ENCODE peak calls at places on chromosome 19, in ten cellular contexts. B is upper lobe of right lung; C is HFF-Myc; P is fibroblast of pulmonary artery; D is CD8-positive, alpha-beta T cell; H is mucosa of descending colon; U is pancreas; K is endothelial cell; Z is CD4-positive, alpha-beta T cell; S is PC-3. L is an unnamed sample.

GRCh38 chr19:38044267-38045111 is 137.5 kb downstream of the SIPA1L3 start:
- DNase-seq in B (no peak), D (no peak), K (no peak), U (no peak), P (peak; percentile 42), S (peak; percentile 13), Z (no peak), H (no peak), C (no peak), L (no peak)

GRCh38 chr19:45507864-45508680 is 793 bp downstream of the VASP start:
- DNase-seq in D (peak; percentile 62), S (no peak), U (peak; percentile 72), P (no peak), C (no peak), H (peak; percentile 78), B (peak; percentile 78), K (peak; percentile 70), Z (peak; percentile 51), L (peak; percentile 48)

GRCh38 chr19:18131841-18132596 is 20.9 kb upstream of the PIK3R2 start:
- DNase-seq in U (no peak), S (no peak), Z (no peak), H (no peak), C (no peak), B (no peak), K (no peak), D (no peak), P (no peak), L (peak; percentile 45)

GRCh38 chr19:19538077-19538764 is at the start of gene CILP2:
- DNase-seq in D (peak; percentile 64), S (peak; percentile 28), U (peak; percentile 73), B (no peak), K (peak; percentile 57), P (no peak), Z (no peak), C (no peak), H (peak; percentile 59), L (peak; percentile 66)

GRCh38 chr19:39502640-39503417 is 4.1 kb downstream of the DLL3 start:
- DNase-seq in S (no peak), K (peak; percentile 89), B (peak; percentile 83), P (peak; percentile 77), D (peak; percentile 78), Z (peak; percentile 78), U (peak; percentile 83), C (no peak), H (peak; percentile 59), L (peak; percentile 91)

GRCh38 chr19:37655689-37656491 is 625 bp upstream of the ZFP30 start:
- DNase-seq in B (peak; percentile 94), C (peak; percentile 17), H (peak; percentile 90), U (peak; percentile 89), P (peak; percentile 76), K (peak; percentile 77), S (peak; percentile 61), D (peak; percentile 80), Z (peak; percentile 83), L (peak; percentile 89)

GRCh38 chr19:47022140-47022536 is 2.5 kb downstream of the NPAS1 start:
- DNase-seq in B (no peak), P (no peak), S (no peak), U (no peak), H (no peak), D (no peak), K (no peak), Z (no peak), C (no peak), L (no peak)

GRCh38 chr19:47239610-47240296 is 8.8 kb upstream of the BBC3 start:
- DNase-seq in Z (peak; percentile 64), U (peak; percentile 77), S (no peak), C (no peak), D (peak; percentile 74), B (peak; percentile 75), H (peak; percentile 26), K (peak; percentile 53), P (peak; percentile 55), L (peak; percentile 71)

GRCh38 chr19:33459220-33459619 is 62.4 kb downstream of the PEPD start:
- DNase-seq in D (no peak), P (no peak), B (no peak), K (no peak), U (no peak), H (no peak), C (no peak), Z (peak; percentile 2), S (no peak), L (no peak)

GRCh38 chr19:23822735-23823134 is 64.0 kb upstream of the ZNF681 start:
- DNase-seq in C (no peak), B (no peak), S (peak; percentile 81), P (no peak), Z (no peak), D (no peak), K (no peak), H (no peak), U (no peak), L (no peak)

DNA sequence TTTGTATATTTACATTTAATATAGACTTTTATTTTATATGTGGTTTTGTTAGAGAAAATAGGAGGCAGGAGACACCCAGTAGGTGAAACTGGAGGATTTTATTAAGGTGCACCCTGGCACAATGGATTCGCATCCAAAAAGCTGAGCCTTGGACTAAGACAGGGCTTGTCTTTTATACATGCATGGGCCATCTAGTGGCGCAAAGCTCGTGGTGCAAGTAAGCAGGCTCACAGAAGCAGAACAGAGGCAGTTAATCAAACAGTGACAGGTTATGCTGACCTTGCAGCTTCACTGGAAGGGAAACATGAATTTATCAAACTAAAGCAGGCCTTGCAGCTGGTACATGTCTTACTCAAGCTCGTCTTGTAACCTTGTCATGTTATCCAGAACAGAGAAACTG is 58.8 kb upstream of the ZNF681 start:
- DNase-seq in D (peak; percentile 30), P (peak; percentile 8), B (no peak), S (peak; percentile 34), K (no peak), U (no peak), Z (peak; percentile 40), C (no peak), H (peak; percentile 66), L (peak; percentile 3)
- TF ChIP-seq CTCF in D (peak; percentile 38), P (peak; percentile 30), B (peak; percentile 29), S (peak; percentile 46), K (peak; percentile 41), U (no peak), Z (peak; percentile 68), C (peak; percentile 42), H (no peak), L (peak; percentile 32)

DNA sequence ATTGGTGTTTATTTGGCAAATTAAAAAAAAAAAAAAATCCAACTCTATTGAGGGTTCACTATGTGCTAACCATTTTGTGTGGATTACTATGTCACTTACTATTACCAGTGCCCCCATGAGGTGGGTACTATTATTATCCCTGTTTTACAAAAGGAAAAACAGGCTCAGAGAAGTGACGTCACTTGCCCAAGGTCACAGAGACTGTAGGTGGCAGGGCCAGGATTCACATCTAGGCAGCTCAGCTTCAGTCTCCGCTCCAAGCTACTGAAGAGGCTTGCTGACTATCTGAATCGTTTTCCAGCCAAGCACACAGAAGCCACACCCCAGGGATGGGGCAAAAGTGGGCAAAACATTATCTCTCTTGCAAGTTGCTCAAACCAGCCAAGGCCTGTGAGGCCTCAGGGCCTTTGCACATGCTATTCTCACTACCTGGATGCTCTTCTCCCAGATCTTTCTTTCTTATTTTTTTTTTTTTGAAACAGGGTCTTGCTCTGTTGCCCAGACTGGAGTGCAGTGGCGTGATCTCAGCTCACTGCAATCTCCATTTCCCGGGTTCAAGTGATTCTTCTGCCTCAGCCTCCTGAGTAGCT is 4.8 kb upstream of the ANGPTL8 start:
- DNase-seq in K (no peak), Z (no peak), U (no peak), B (no peak), H (no peak), C (no peak), D (no peak), P (no peak), S (peak; percentile 23), L (no peak)
- TF ChIP-seq CTCF in K (no peak), Z (no peak), U (no peak), B (no peak), H (no peak), C (no peak), D (no peak), P (no peak), S (peak; percentile 40), L (no peak)

GRCh38 chr19:11155373-11156120 is at the start of gene SPC24:
- DNase-seq in H (peak; percentile 92), S (peak; percentile 99), B (peak; percentile 96), P (peak; percentile 99), C (peak; percentile 96), D (peak; percentile 85), Z (peak; percentile 84), K (peak; percentile 92), U (peak; percentile 90), L (peak; percentile 99)
- TF ChIP-seq CTCF in H (no peak), S (no peak), B (no peak), P (no peak), C (no peak), D (no peak), Z (no peak), K (no peak), U (no peak), L (no peak)

GRCh38 chr19:1601613-1602064 is 3.6 kb downstream of the UQCR11 start:
- DNase-seq in H (no peak), P (no peak), B (no peak), Z (no peak), S (peak; percentile 8), C (no peak), K (no peak), U (no peak), D (no peak), L (no peak)

GRCh38 chr19:1608414-1609391 is 3.4 kb upstream of the UQCR11 start:
- DNase-seq in P (no peak), D (peak; percentile 44), S (peak; percentile 58), K (no peak), U (no peak), C (no peak), B (no peak), H (peak; percentile 43), Z (peak; percentile 53), L (no peak)

GRCh38 chr19:1602091-1602707 is 3.1 kb downstream of the UQCR11 start:
- DNase-seq in H (no peak), U (no peak), B (no peak), P (no peak), C (no peak), D (no peak), Z (no peak), K (no peak), S (no peak), L (no peak)

GRCh38 chr19:1606138-1606651 is 933 bp upstream of the UQCR11 start:
- DNase-seq in S (no peak), K (no peak), B (no peak), D (no peak), Z (no peak), P (no peak), U (no peak), H (no peak), C (no peak), L (no peak)

DNA sequence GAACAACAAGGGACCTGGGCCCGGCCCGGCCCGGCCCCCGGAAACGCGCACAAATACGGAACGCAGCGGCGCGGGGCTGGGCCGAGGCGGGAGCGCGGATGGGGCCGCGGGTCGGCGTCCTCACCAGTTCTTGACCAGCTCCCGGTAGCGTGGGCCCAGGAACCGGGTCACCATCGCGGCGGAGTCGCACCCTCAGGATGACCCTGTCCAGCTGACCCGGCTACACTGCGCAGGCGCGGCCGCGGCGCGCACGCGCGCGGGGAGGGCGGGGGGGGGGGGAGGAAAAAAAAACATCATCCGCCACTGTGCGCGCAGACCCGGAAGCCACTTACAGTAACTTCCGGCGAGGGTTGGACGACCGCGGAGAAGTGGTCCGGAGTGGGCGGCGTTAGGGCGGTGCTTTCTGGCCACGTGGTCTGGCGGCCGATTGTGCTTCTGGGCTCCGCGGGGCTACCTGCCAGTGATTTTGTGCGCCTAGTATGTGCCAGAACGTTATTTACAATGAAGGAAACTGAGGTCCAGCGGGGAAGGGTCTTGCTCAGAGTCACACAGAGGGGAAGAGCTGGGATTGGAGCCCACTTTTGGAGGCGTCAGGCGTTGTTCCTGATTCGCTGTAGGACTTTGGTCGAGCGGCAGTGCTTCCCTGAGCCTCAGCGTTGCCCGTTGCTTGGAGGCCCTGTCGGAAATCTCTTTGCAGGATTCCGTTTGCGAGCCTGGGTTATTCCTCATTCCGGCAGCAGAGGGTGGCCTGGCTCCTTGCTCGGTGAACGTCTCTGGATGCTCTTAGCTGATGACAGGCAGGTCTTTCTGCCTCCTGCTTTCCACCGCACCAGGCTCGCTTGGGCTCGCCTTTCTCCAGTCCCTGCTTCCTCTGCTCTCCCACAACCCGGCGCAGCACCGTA is at the start of gene UQCR11:
- DNase-seq in S (peak; percentile 84), K (peak; percentile 86), D (peak; percentile 89), Z (peak; percentile 88), H (peak; percentile 96), B (peak; percentile 97), U (peak; percentile 90), P (peak; percentile 96), C (peak; percentile 91), L (peak; percentile 97)
- TF ChIP-seq CTCF in S (peak; percentile 50), K (no peak), D (peak; percentile 90), Z (peak; percentile 67), H (no peak), B (peak; percentile 56), U (peak; percentile 33), P (peak; percentile 61), C (peak; percentile 54), L (peak; percentile 70)